ENCODE peak calls at places on chromosomes 13 and 19, in seven cellular contexts. B, T, J, F, M, N and Y are unnamed samples.

GRCh38 chr13:20219585-20219984 is 12.5 kb downstream of the GJB6 start:
- DNase-seq in J (no peak), M (no peak), T (no peak), N (no peak), F (peak), B (no peak), Y (no peak)

GRCh38 chr13:109345433-109345941 is 440.9 kb downstream of the IRS2 start:
- DNase-seq in N (no peak), J (no peak), T (no peak), B (peak), M (no peak), F (no peak), Y (no peak)

GRCh38 chr13:36130542-36131214 is 504 bp downstream of the DCLK1 start:
- DNase-seq in T (peak), B (no peak), M (peak), F (no peak), J (no peak), N (no peak), Y (peak)

GRCh38 chr13:76928456-76928855 is 19.9 kb upstream of the ACOD1 start:
- DNase-seq in M (no peak), B (no peak), J (no peak), N (no peak), F (no peak), T (no peak), Y (no peak)

GRCh38 chr13:25112856-25113255 is 16.9 kb downstream of the PABPC3 start:
- DNase-seq in T (no peak), F (no peak), N (no peak), J (no peak), B (no peak), M (no peak), Y (no peak)

GRCh38 chr13:28336193-28336657 is 158.7 kb downstream of the FLT1 start:
- DNase-seq in N (no peak), J (no peak), M (no peak), F (no peak), B (no peak), T (no peak), Y (no peak)

GRCh38 chr13:73194310-73194709 is 135.5 kb downstream of the KLF5 start:
- DNase-seq in M (no peak), F (no peak), T (no peak), N (no peak), J (no peak), B (no peak), Y (no peak)

GRCh38 chr19:40803857-40804782 is 5.1 kb downstream of the EGLN2 start:
- DNase-seq in M (no peak), F (no peak), J (peak), N (peak), T (no peak), B (no peak), Y (no peak)

GRCh38 chr13:59261928-59262488 is 901.7 kb downstream of the DIAPH3 start:
- DNase-seq in J (no peak), N (no peak), B (no peak), F (no peak), T (no peak), M (no peak), Y (no peak)

GRCh38 chr19:4831351-4832340 is at the start of gene TICAM1:
- DNase-seq in B (no peak), T (no peak), F (no peak), N (peak), M (peak), J (peak), Y (peak)

GRCh38 chr19:52007436-52007804 is 591 bp downstream of the ZNF615 start:
- DNase-seq in B (no peak), J (no peak), N (no peak), F (no peak), T (no peak), M (no peak), Y (no peak)

GRCh38 chr19:45798995-45799517 is 6.4 kb upstream of the DMWD start:
- DNase-seq in J (peak), B (no peak), F (no peak), T (peak), M (peak), N (peak), Y (peak)

GRCh38 chr19:46373573-46374359 is 26.9 kb downstream of the PPP5C start:
- DNase-seq in J (no peak), B (peak), T (peak), N (no peak), M (peak), F (no peak), Y (peak)

GRCh38 chr19:38685666-38686529 is 38.4 kb downstream of the ACTN4 start:
- DNase-seq in F (no peak), J (no peak), T (no peak), M (no peak), N (no peak), B (no peak), Y (no peak)

GRCh38 chr19:17488593-17489391 is 18.5 kb downstream of the SLC27A1 start:
- DNase-seq in T (no peak), M (no peak), J (peak), B (no peak), F (peak), N (peak), Y (peak)

GRCh38 chr19:3519126-3519525 is 13.0 kb downstream of the FZR1 start:
- DNase-seq in M (no peak), B (no peak), N (no peak), T (no peak), F (no peak), J (no peak), Y (peak)

GRCh38 chr13:49171358-49171757 is 48.8 kb upstream of the MLNR start:
- DNase-seq in B (no peak), N (no peak), F (no peak), T (no peak), M (no peak), J (no peak), Y (no peak)

GRCh38 chr19:1451916-1452801 is 2.2 kb downstream of the APC2 start:
- DNase-seq in F (no peak), M (no peak), B (no peak), N (no peak), T (peak), J (no peak), Y (peak)

GRCh38 chr19:7366701-7367420 is 18.1 kb downstream of the ARHGEF18 start:
- DNase-seq in F (no peak), T (no peak), B (no peak), M (no peak), J (no peak), N (no peak), Y (no peak)

GRCh38 chr19:48992571-48993174 is 436 bp downstream of the GYS1 start:
- DNase-seq in F (no peak), M (no peak), B (no peak), J (peak), T (no peak), N (peak), Y (no peak)

GRCh38 chr19:51530616-51531015 is 854 bp downstream of the SIGLEC6 start:
- DNase-seq in F (no peak), J (no peak), B (no peak), T (no peak), N (no peak), M (no peak), Y (no peak)

GRCh38 chr19:6100284-6100915 is 9.9 kb downstream of the RFX2 start:
- DNase-seq in T (no peak), M (no peak), N (peak), J (no peak), F (peak), B (no peak), Y (peak)

GRCh38 chr13:114313061-114313860 is 1.0 kb upstream of the CHAMP1 start:
- DNase-seq in F (no peak), B (no peak), N (no peak), M (no peak), T (no peak), J (peak), Y (no peak)

GRCh38 chr13:113763961-113764792 is 5.2 kb downstream of the TMEM255B start:
- DNase-seq in T (no peak), J (no peak), M (no peak), N (no peak), F (no peak), B (no peak), Y (no peak)

GRCh38 chr13:106100261-106100919 is 435.1 kb downstream of the EFNB2 start:
- DNase-seq in F (no peak), M (no peak), N (no peak), T (no peak), B (no peak), J (no peak), Y (no peak)